ENCODE peak calls at places on chromosomes 11 and 22, in six cellular contexts. M, P, O, H, R and C are unnamed samples.

GRCh38 chr11:114135737-114136151 is 76.2 kb downstream of the ZBTB16 start:
- DNase-seq in M (no peak), P (no peak), O (no peak), H (no peak), R (no peak), C (no peak)

GRCh38 chr11:65493367-65494176 is 5.3 kb upstream of the MALAT1 start:
- DNase-seq in M (peak; percentile 94), P (no peak), O (peak; percentile 80), H (no peak), R (no peak), C (peak; percentile 95)

GRCh38 chr11:10556590-10556989 is 11.9 kb downstream of the LYVE1 start:
- DNase-seq in M (no peak), P (no peak), O (no peak), H (no peak), R (no peak), C (no peak)

GRCh38 chr11:58685973-58686720 is 45.6 kb downstream of the GLYAT start:
- DNase-seq in M (no peak), P (no peak), O (no peak), H (no peak), R (no peak), C (no peak)

GRCh38 chr11:113201055-113201818 is 113.1 kb upstream of the TTC12 start:
- DNase-seq in M (no peak), P (peak; percentile 72), O (no peak), H (no peak), R (no peak), C (no peak)

GRCh38 chr11:7522106-7522505 is 8.3 kb downstream of the PPFIBP2 start:
- DNase-seq in M (no peak), P (no peak), O (no peak), H (no peak), R (no peak), C (no peak)

GRCh38 chr11:94539420-94539819 is 4.3 kb upstream of the FUT4 start:
- DNase-seq in M (no peak), P (no peak), O (no peak), H (no peak), R (no peak), C (no peak)

GRCh38 chr11:103433380-103433779 is 324.2 kb downstream of the DYNC2H1 start:
- DNase-seq in M (no peak), P (no peak), O (no peak), H (no peak), R (no peak), C (peak; percentile 31)

GRCh38 chr11:111676878-111677585 is 74.8 kb downstream of the SIK2 start:
- DNase-seq in M (peak; percentile 29), P (no peak), O (no peak), H (no peak), R (no peak), C (no peak)

GRCh38 chr11:120013325-120014250 is 124.3 kb downstream of the TRIM29 start:
- DNase-seq in M (peak; percentile 37), P (peak; percentile 78), O (peak; percentile 32), H (peak; percentile 70), R (peak; percentile 89), C (peak; percentile 62)

GRCh38 chr22:41169157-41169556 is 36.0 kb upstream of the L3MBTL2 start:
- DNase-seq in M (no peak), P (no peak), O (no peak), H (no peak), R (no peak), C (no peak)

GRCh38 chr22:19466848-19467752 is 11.9 kb downstream of the UFD1 start:
- DNase-seq in M (no peak), P (no peak), O (no peak), H (peak; percentile 61), R (no peak), C (no peak)

GRCh38 chr22:19464975-19465374 is 14.0 kb downstream of the UFD1 start:
- DNase-seq in M (no peak), P (no peak), O (no peak), H (no peak), R (no peak), C (no peak)

GRCh38 chr22:19464546-19464945 is 14.4 kb downstream of the UFD1 start:
- DNase-seq in M (no peak), P (no peak), O (no peak), H (peak; percentile 39), R (no peak), C (no peak)

GRCh38 chr22:19467912-19468311 is 11.1 kb downstream of the UFD1 start:
- DNase-seq in M (no peak), P (no peak), O (no peak), H (no peak), R (no peak), C (no peak)

DNA sequence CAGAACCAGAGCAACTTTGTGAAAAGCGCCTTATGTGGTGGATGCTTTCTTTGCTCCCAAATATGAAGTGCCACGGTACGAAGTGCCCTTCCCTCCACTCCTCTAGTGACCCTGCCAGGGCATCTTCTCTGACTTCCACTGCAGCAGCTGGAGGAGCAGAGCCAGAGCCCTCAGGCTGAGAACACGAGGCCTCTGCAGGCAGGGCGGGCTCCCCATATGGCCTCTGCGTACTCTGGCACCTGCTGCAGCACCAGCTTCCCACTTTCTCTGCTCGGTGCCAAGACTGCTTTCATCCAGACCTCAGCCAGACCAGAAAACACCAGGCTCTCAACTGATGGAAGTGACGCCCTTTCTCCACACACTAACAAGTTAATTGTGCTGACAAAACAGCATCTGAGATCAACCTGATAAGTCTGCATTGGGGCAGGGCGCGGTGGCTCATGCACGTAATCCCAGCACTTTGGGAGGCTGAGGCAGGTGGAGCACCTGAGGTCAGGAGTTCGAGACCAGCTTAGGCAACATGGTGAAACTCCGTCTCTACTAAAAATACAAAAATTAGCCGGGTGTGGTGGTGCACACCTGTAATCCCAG is 12.8 kb downstream of the UFD1 start:
- DNase-seq in M (no peak), P (no peak), O (no peak), H (no peak), R (no peak), C (no peak)
- TF ChIP-seq JUND in M (no peak), P (no peak), O (no peak), H (no peak), R (no peak), C (no peak)

GRCh38 chr11:1026641-1027482 is 9.7 kb downstream of the MUC6 start:
- DNase-seq in M (no peak), P (no peak), O (no peak), H (no peak), R (no peak), C (no peak)
- TF ChIP-seq JUND in M (no peak), P (no peak), O (no peak), H (no peak), R (no peak), C (no peak)

GRCh38 chr11:75500742-75501141 is 25.0 kb downstream of the GDPD5 start:
- DNase-seq in M (no peak), P (no peak), O (no peak), H (no peak), R (no peak), C (no peak)

GRCh38 chr11:75498556-75499255 is 27.0 kb downstream of the GDPD5 start:
- DNase-seq in M (no peak), P (no peak), O (no peak), H (no peak), R (no peak), C (no peak)

GRCh38 chr11:75502138-75502537 is 23.6 kb downstream of the GDPD5 start:
- DNase-seq in M (no peak), P (no peak), O (no peak), H (no peak), R (no peak), C (no peak)

GRCh38 chr11:75497788-75498404 is 27.8 kb downstream of the GDPD5 start:
- DNase-seq in M (no peak), P (no peak), O (no peak), H (no peak), R (no peak), C (no peak)

GRCh38 chr11:75499423-75500305 is 26.1 kb downstream of the GDPD5 start:
- DNase-seq in M (no peak), P (no peak), O (no peak), H (no peak), R (no peak), C (no peak)
- TF ChIP-seq JUND in M (no peak), P (no peak), O (no peak), H (no peak), R (no peak), C (no peak)

GRCh38 chr11:116989184-116989583 is 109.0 kb downstream of the SIK3 start:
- DNase-seq in M (no peak), P (no peak), O (no peak), H (no peak), R (no peak), C (no peak)
- TF ChIP-seq JUND in M (no peak), P (no peak), O (no peak), H (no peak), R (no peak), C (no peak)

GRCh38 chr11:17765381-17766359 is 31.1 kb downstream of the KCNC1 start:
- DNase-seq in M (no peak), P (peak; percentile 62), O (no peak), H (no peak), R (no peak), C (no peak)
- TF ChIP-seq JUND in M (no peak), P (no peak), O (no peak), H (no peak), R (no peak), C (no peak)

GRCh38 chr22:25038771-25039170 is 86.3 kb downstream of the KIAA1671 start:
- DNase-seq in M (no peak), P (no peak), O (no peak), H (no peak), R (no peak), C (no peak)
- TF ChIP-seq JUND in M (no peak), P (no peak), O (no peak), H (no peak), R (no peak), C (no peak)

DNA sequence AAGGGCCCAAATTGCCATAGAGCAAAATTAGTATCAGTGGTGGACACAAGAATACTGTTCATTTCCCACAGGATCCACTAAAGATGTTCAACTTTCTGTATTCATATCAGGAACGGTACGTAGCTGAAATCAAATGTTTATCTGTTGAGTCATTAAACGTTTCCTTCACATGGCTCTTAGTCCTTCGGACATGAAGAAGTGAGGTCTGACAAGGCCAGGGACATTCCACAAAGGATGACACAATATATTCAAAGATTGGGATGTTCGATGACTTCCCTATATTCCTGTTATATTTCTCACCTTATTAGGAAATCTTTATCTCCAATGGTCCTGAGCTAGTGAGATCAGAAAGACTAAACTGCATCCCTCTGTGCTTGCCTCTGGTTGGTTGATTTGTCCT is 129.0 kb downstream of the ETS1 start:
- DNase-seq in M (no peak), P (no peak), O (no peak), H (no peak), R (no peak), C (no peak)
- TF ChIP-seq JUND in M (no peak), P (peak; percentile 79), O (no peak), H (no peak), R (no peak), C (no peak)

DNA sequence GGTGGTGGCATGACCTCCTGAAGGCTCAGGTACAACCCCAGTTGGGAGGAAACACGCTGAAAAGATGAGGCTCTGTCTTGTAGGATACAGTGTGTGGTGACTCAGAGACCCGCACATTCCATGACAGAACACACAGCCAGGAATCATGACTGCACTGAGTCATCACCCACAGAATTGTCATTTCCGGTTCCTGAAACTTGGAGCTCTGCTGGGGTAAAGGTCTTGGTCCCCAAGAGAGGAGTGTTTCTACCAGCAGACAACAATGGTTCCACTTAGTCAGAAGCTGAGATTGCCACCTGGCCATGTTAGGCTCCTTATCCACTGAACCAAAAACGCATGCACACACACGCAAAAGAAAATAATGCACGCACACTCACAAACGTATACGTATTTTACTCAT is 31.5 kb upstream of the CYB5R3 start:
- DNase-seq in M (peak; percentile 66), P (no peak), O (no peak), H (no peak), R (no peak), C (no peak)
- TF ChIP-seq JUND in M (peak; percentile 50), P (peak; percentile 53), O (no peak), H (peak; percentile 56), R (no peak), C (no peak)